ENCODE peak calls at places on chromosomes 12 and 14, in four cellular contexts. J is esophagus squamous epithelium, Z is transverse colon, L is Peyer's patch. O is an unnamed sample.

GRCh38 chr12:17344649-17345048 is 738.7 kb upstream of the LMO3 start:
- DNase-seq in J (no peak), Z (no peak), L (no peak), O (no peak)

GRCh38 chr14:32078030-32078793 is 1.1 kb downstream of the ARHGAP5 start:
- DNase-seq in J (no peak), Z (peak; percentile 43), L (peak; percentile 31), O (peak; percentile 67)

GRCh38 chr12:48510111-48510510 is 15.3 kb upstream of the OR8S1 start:
- DNase-seq in J (no peak), Z (no peak), L (no peak), O (no peak)

GRCh38 chr14:90093942-90094595 is 32.3 kb downstream of the KCNK13 start:
- DNase-seq in J (no peak), Z (no peak), L (no peak), O (no peak)

GRCh38 chr12:81627336-81628189 is 131.6 kb downstream of the PPFIA2 start:
- DNase-seq in J (no peak), Z (no peak), L (no peak), O (peak; percentile 30)

GRCh38 chr12:131408036-131408365 is 302.9 kb upstream of the SFSWAP start:
- DNase-seq in J (no peak), Z (no peak), L (no peak), O (no peak)

GRCh38 chr12:101474248-101474647 is 888 bp upstream of the SPIC start:
- DNase-seq in J (no peak), Z (no peak), L (no peak), O (no peak)

GRCh38 chr12:69933115-69933552 is 108.1 kb downstream of the MYRFL start:
- DNase-seq in J (no peak), Z (no peak), L (no peak), O (no peak)

GRCh38 chr12:110869035-110869434 is 22.2 kb downstream of the CCDC63 start:
- DNase-seq in J (no peak), Z (no peak), L (no peak), O (no peak)

GRCh38 chr14:51846631-51847488 is 13.6 kb upstream of the GNG2 start:
- DNase-seq in J (peak; percentile 33), Z (peak; percentile 67), L (peak; percentile 86), O (peak; percentile 51)
- TF ChIP-seq POLR2A in J (no peak), Z (peak; percentile 41), L (no peak), O (peak; percentile 49)

GRCh38 chr12:27982951-27983350 is 10.4 kb upstream of the PTHLH start:
- DNase-seq in J (no peak), Z (no peak), L (no peak), O (no peak)
- TF ChIP-seq POLR2A in J (no peak), Z (no peak), L (no peak), O (no peak)

DNA sequence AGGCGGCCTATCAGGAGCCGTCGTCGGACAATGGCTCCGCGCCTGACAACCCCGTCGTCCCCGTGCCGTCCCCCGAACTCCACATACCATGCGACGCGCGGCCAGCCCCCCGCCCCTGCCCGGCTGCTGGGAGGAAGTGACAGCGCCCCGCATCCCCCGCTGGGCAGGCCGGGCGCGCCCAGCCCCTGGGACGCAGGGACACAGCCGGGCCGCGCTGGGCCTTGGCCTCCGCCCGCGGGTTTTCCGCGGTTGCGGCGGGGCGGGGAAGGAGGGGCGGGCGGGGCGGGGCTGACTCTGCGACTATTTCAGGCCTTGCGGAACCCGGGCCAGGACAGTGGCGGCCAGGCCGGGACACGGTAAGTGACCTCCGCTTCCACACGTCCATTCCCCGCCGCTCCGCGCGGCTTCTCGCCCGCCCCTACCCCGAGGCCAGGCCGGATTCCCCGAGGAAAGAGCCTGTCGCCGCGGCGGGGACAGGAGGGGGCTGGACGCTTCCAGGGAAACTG is at the start of gene TNFAIP2:
- DNase-seq in J (no peak), Z (peak; percentile 55), L (no peak), O (no peak)
- TF ChIP-seq POLR2A in J (peak; percentile 65), Z (peak; percentile 54), L (no peak), O (no peak)

DNA sequence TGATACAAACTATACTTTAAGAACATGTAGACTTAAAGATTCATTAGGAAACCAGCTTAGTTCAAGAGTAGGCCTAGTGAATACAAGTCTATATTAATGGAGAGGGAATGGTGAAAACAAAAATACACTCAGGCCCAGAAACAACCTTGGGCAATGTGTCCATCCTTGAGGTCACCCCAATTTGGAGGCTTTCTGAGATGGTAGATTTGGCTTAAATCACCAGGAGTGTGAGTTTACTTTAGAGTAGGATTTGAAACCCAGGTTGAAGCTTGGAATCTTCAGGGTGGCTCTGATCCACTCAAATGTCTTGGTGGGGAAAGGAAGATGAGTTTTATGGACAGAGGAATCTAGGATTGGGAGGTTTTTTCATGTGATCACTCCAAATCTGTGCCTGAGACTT is 10.5 kb downstream of the LDHB start:
- DNase-seq in J (no peak), Z (no peak), L (no peak), O (no peak)
- TF ChIP-seq POLR2A in J (no peak), Z (no peak), L (no peak), O (no peak)

DNA sequence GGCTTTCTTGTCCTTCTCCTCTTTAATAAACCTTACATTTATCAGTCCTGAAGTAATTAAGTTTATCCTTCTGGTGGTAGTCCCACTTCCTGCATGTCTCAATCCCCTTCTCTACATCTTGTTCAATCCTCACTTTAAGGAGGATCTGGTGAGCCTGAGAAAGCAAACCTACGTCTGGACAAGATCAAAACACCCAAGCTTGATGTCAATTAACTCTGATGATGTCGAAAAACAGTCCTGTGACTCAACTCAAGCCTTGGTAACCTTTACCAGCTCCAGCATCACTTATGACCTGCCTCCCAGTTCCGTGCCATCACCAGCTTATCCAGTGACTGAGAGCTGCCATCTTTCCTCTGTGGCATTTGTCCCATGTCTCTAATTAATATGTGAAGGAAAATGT is 79.3 kb downstream of the ZFC3H1 start:
- DNase-seq in J (no peak), Z (no peak), L (no peak), O (no peak)
- TF ChIP-seq POLR2A in J (no peak), Z (no peak), L (no peak), O (no peak)